ENCODE peak calls at places on chromosome 21, in nine cellular contexts. R, T, B, U, I, A, K, P and G are unnamed samples.

GRCh38 chr21:27477321-27477720 is 510.4 kb upstream of the ADAMTS5 start:
- DNase-seq in R (no peak), T (peak; percentile 27), B (no peak), U (no peak), I (no peak), A (no peak), K (no peak), P (no peak), G (no peak)

GRCh38 chr21:41143596-41144325 is 24.2 kb upstream of the BACE2 start:
- DNase-seq in R (no peak), T (no peak), B (no peak), U (no peak), I (no peak), A (no peak), K (no peak), P (no peak), G (no peak)

GRCh38 chr21:33444499-33444898 is 35.3 kb downstream of the TMEM50B start:
- DNase-seq in R (peak; percentile 80), T (no peak), B (no peak), U (no peak), I (no peak), A (no peak), K (no peak), P (no peak), G (no peak)

GRCh38 chr21:20083336-20083735 is 914.9 kb upstream of the NCAM2 start:
- DNase-seq in R (no peak), T (no peak), B (no peak), U (no peak), I (no peak), A (no peak), K (no peak), P (no peak), G (no peak)

GRCh38 chr21:26748066-26748465 is 97.1 kb downstream of the ADAMTS1 start:
- DNase-seq in R (no peak), T (no peak), B (no peak), U (no peak), I (no peak), A (no peak), K (no peak), P (no peak), G (no peak)

GRCh38 chr21:29155118-29155932 is 24.9 kb downstream of the MAP3K7CL start:
- DNase-seq in R (no peak), T (peak; percentile 62), B (no peak), U (no peak), I (no peak), A (peak; percentile 67), K (no peak), P (no peak), G (no peak)

GRCh38 chr21:15112858-15113257 is 48.1 kb upstream of the NRIP1 start:
- DNase-seq in R (no peak), T (no peak), B (no peak), U (no peak), I (no peak), A (no peak), K (no peak), P (no peak), G (no peak)

GRCh38 chr21:34722684-34723300 is 54.0 kb downstream of the CLIC6 start:
- DNase-seq in R (no peak), T (no peak), B (peak; percentile 17), U (no peak), I (no peak), A (no peak), K (no peak), P (peak; percentile 41), G (no peak)

GRCh38 chr21:40383951-40384350 is 463.0 kb downstream of the DSCAM start:
- DNase-seq in R (no peak), T (no peak), B (no peak), U (no peak), I (no peak), A (no peak), K (no peak), P (no peak), G (no peak)

GRCh38 chr21:29164330-29164942 is 34.0 kb downstream of the MAP3K7CL start:
- DNase-seq in R (no peak), T (peak; percentile 91), B (no peak), U (peak; percentile 45), I (no peak), A (no peak), K (no peak), P (no peak), G (no peak)

GRCh38 chr21:41827951-41828883 is 50.9 kb downstream of the PRDM15 start:
- DNase-seq in R (no peak), T (no peak), B (no peak), U (no peak), I (no peak), A (no peak), K (no peak), P (no peak), G (no peak)

GRCh38 chr21:44477131-44477530 is 21.8 kb downstream of the LRRC3 start:
- DNase-seq in R (no peak), T (no peak), B (no peak), U (no peak), I (no peak), A (no peak), K (no peak), P (no peak), G (no peak)
- H3K27ac ChIP-seq in R (no peak overlapping the region), T (no peak overlapping the region), B (no peak overlapping the region), U (no peak overlapping the region), I (no peak overlapping the region), A (no peak overlapping the region), K (no peak overlapping the region), P (no peak overlapping the region), G (no peak overlapping the region)

DNA sequence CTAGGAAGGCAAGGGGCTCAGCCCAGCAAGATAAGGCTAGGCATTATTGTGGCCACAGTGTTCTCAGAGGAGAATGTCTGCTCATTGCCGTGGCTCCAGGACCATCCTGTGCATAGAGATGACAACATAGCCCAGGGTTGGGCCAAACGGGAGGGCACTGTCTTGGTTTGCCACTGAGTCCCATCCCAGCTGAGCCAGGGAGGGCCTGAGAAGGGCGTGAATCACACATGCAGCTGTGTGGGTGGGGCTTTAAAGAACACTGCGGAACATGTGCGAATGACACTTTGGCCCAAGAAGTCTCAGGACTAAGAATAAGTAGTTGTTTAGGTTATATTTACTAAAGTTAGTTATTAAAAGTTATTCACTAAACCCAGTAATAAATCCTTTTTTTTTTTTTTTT is 18.5 kb downstream of the CHAF1B start:
- DNase-seq in R (no peak), T (no peak), B (no peak), U (no peak), I (no peak), A (no peak), K (no peak), P (no peak), G (no peak)
- H3K36me3 ChIP-seq in R (no peaks in the 10 kb centered on the region), T (peaks cover 7% of the 10 kb centered on the region), B (no peaks in the 10 kb centered on the region), U (peaks cover 4% of the 10 kb centered on the region), I (no peaks in the 10 kb centered on the region), A (peaks cover 13% of the 10 kb centered on the region), K (no peaks in the 10 kb centered on the region), P (no peaks in the 10 kb centered on the region), G (no peaks in the 10 kb centered on the region)

DNA sequence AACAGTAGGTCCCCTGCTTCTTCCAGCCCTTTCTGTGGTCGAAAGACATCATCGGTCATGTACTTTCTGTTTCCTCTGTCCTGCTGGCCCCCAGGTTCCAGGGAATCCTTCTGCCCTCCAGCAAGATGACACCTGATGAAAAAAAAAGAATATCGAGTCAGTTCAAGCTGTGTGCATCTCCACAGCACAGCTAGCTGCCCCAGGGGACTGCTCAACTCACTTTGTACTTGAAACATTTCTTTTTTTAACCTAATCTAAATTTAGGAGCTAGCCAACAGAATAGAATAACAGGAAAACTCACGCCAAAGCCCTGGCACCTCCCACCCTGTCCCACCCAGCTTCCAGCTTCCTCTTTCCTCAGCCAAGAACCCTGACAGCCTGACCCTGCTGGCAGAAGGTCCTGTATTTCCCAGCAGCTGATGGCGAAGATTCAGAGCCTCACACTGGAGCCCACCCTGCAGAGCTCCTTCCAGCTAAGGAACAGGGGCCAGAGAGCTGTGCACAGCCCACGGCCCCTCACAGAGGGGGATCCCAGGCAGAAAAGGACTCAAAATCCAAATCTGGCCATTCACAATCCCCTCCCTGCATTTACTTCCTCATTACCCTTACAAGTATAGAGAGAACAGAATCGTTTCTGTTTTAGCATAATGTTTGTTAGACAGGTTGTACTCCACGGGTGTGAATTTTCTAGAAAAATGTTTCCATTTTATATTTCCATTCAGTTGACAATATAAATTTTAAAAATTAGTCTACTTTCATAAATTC is 176.4 kb downstream of the PSMG1 start:
- DNase-seq in R (peak; percentile 73), T (no peak), B (no peak), U (no peak), I (no peak), A (peak; percentile 76), K (peak; percentile 48), P (no peak), G (no peak)
- H3K4me1 ChIP-seq in R (peaks cover 69% of the 10 kb centered on the region), T (peaks cover 13% of the 10 kb centered on the region), B (peaks cover 7% of the 10 kb centered on the region), U (no peaks in the 10 kb centered on the region), I (peaks cover 45% of the 10 kb centered on the region), A (peaks cover 50% of the 10 kb centered on the region), K (peaks cover 44% of the 10 kb centered on the region), P (no peaks in the 10 kb centered on the region), G (no peaks in the 10 kb centered on the region)

GRCh38 chr21:42962360-42963007 is 11.9 kb upstream of the PKNOX1 start:
- DNase-seq in R (no peak), T (no peak), B (no peak), U (no peak), I (no peak), A (no peak), K (no peak), P (no peak), G (no peak)

GRCh38 chr21:42969193-42969600 is 5.2 kb upstream of the PKNOX1 start:
- DNase-seq in R (no peak), T (no peak), B (no peak), U (no peak), I (no peak), A (no peak), K (no peak), P (no peak), G (no peak)

GRCh38 chr21:42964086-42964485 is 10.3 kb upstream of the PKNOX1 start:
- DNase-seq in R (no peak), T (no peak), B (no peak), U (no peak), I (no peak), A (no peak), K (no peak), P (no peak), G (no peak)

GRCh38 chr21:42959754-42960153 is 14.6 kb upstream of the PKNOX1 start:
- DNase-seq in R (no peak), T (no peak), B (no peak), U (no peak), I (no peak), A (no peak), K (no peak), P (no peak), G (no peak)

DNA sequence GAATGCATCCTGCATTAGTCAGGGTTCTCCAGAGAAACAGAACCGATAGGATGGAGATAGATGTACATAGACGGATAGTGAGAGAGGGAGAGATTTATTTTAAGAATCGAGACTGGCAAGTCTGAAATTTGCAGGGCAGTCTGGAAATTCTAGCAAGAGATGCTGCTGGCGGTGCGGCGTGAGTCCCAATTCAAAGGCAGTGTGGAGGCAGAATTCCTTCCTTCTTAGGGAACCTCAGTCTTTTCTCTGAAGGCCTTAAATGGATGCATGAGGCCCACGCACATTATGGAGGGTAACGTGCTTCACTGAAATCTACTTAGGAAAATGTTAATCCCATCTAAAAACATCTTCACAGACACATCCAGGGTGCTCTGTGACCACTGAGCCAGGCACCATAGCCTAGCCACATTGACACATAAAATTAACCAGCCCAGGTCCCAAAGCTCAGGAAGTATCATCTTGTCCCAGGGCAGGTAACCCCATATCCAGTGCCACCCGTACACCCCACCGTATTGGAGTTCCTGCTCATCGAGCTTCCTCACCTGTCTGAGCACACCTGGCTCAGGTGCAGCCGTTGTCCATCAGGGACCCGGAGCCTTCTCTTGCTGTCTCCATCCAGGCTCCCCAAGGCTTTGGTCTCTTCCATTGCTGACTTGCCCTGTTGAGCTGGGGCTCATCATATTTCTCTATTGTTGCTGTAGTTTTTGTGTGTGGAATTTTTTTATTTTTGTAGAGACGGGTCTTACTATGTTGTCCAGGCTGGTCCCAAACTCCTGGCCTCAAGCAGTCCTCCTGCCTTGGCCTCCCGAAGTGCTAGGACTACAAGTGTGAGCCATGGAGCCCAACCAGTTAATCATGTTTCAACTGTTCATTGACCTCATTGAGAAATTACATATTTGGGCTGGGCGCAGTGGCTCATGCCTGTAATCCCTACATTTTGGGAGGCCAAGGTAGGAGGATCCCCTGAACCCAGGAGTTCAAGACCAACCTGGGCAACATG is 9.5 kb upstream of the PKNOX1 start:
- DNase-seq in R (no peak), T (no peak), B (no peak), U (no peak), I (no peak), A (no peak), K (no peak), P (no peak), G (no peak)
- H3K27ac ChIP-seq in R (no peak overlapping the region), T (no peak overlapping the region), B (no peak overlapping the region), U (no peak overlapping the region), I (no peak overlapping the region), A (no peak overlapping the region), K (no peak overlapping the region), P (no peak overlapping the region), G (no peak overlapping the region)